ENCODE peak calls at places on chromosomes 12 and 14, in five cellular contexts. Z is body of pancreas, G is left lung, V is H9, R is K562. X is an unnamed sample.
A peak's percentile ranks its signal among the peaks of the same experiment; 100 is the strongest.

GRCh38 chr14:50831704-50832130 is 755 bp upstream of the NIN start:
- DNase-seq in R (no peak), V (no peak), Z (no peak), G (no peak), X (no peak)

GRCh38 chr14:95611293-95611880 is 74.8 kb upstream of the TCL1B start:
- DNase-seq in G (no peak), V (no peak), R (no peak), Z (no peak), X (no peak)

GRCh38 chr14:51533160-51533559 is 118.5 kb upstream of the FRMD6 start:
- DNase-seq in V (no peak), G (no peak), Z (no peak), R (no peak), X (no peak)

GRCh38 chr12:14366211-14366762 is 805 bp downstream of the ATF7IP start:
- DNase-seq in Z (no peak), R (no peak), G (no peak), V (no peak), X (no peak)

GRCh38 chr12:54125950-54126695 is 62.7 kb downstream of the SMUG1 start:
- DNase-seq in G (no peak), V (no peak), R (no peak), Z (peak; percentile 37), X (no peak)

GRCh38 chr12:18250313-18250916 is 10.9 kb upstream of the PIK3C2G start:
- DNase-seq in V (no peak), Z (peak; percentile 14), G (no peak), R (peak; percentile 13), X (no peak)

GRCh38 chr12:108352591-108352990 is 13.5 kb upstream of the CMKLR1 start:
- DNase-seq in V (no peak), Z (no peak), G (no peak), R (no peak), X (no peak)

GRCh38 chr14:49995162-49995561 is 102.3 kb downstream of the ARF6 start:
- DNase-seq in G (no peak), R (no peak), V (no peak), Z (no peak), X (no peak)

GRCh38 chr14:72525087-72525909 is 368.6 kb downstream of the DPF3 start:
- DNase-seq in R (no peak), G (no peak), Z (no peak), V (no peak), X (no peak)

GRCh38 chr12:7498832-7499231 is 4.7 kb downstream of the CD163 start:
- DNase-seq in Z (no peak), G (no peak), V (no peak), R (no peak), X (no peak)

GRCh38 chr12:94571556-94571955 is 78.8 kb downstream of the TMCC3 start:
- DNase-seq in V (no peak), R (no peak), Z (peak; percentile 55), G (no peak), X (no peak)

GRCh38 chr12:80412343-80412953 is 31.6 kb upstream of the PTPRQ start:
- DNase-seq in R (peak; percentile 14), G (no peak), Z (no peak), V (no peak), X (no peak)

GRCh38 chr12:4320859-4321701 is at the start of gene TIGAR:
- DNase-seq in V (peak; percentile 97), Z (peak; percentile 91), G (peak; percentile 92), R (peak; percentile 95), X (peak; percentile 87)

GRCh38 chr14:88168498-88169165 is 154.4 kb downstream of the KCNK10 start:
- DNase-seq in V (peak; percentile 67), Z (peak; percentile 48), G (peak; percentile 38), R (peak; percentile 37), X (peak; percentile 33)

GRCh38 chr14:64983439-64984310 is 3.0 kb upstream of the FNTB start:
- DNase-seq in Z (peak; percentile 48), G (no peak), R (peak; percentile 29), V (no peak), X (no peak)

GRCh38 chr12:47391566-47391965 is 311.8 kb upstream of the AMIGO2 start:
- DNase-seq in G (no peak), Z (no peak), R (no peak), V (no peak), X (peak; percentile 30)

GRCh38 chr14:78075610-78076277 is 94.4 kb upstream of the NRXN3 start:
- DNase-seq in R (no peak), Z (no peak), G (no peak), V (no peak), X (no peak)

GRCh38 chr14:63752449-63753169 is 24.7 kb upstream of the SGPP1 start:
- DNase-seq in V (no peak), G (no peak), R (no peak), Z (peak; percentile 22), X (no peak)

GRCh38 chr14:50044040-50044651 is 72.2 kb downstream of the VCPKMT start:
- DNase-seq in Z (no peak), V (no peak), R (no peak), G (no peak), X (no peak)

GRCh38 chr12:94247256-94247655 is 98.9 kb downstream of the PLXNC1 start:
- DNase-seq in V (no peak), R (no peak), Z (no peak), G (no peak), X (no peak)

GRCh38 chr14:101062611-101063010 is 159.1 kb upstream of the RTL1 start:
- DNase-seq in V (no peak), Z (no peak), G (peak; percentile 9), R (no peak), X (no peak)

GRCh38 chr14:100398044-100398443 is 74.9 kb downstream of the SLC25A47 start:
- DNase-seq in G (no peak), V (no peak), R (no peak), Z (no peak), X (no peak)

GRCh38 chr14:45819107-45819506 is 566.1 kb upstream of the MIS18BP1 start:
- DNase-seq in Z (no peak), V (no peak), G (no peak), R (no peak), X (no peak)
- H3K9me3 ChIP-seq in Z (no peaks in the 10 kb centered on the region), V (no peaks in the 10 kb centered on the region), G (no peaks in the 10 kb centered on the region), R (no peaks in the 10 kb centered on the region), X (no peaks in the 10 kb centered on the region)

DNA sequence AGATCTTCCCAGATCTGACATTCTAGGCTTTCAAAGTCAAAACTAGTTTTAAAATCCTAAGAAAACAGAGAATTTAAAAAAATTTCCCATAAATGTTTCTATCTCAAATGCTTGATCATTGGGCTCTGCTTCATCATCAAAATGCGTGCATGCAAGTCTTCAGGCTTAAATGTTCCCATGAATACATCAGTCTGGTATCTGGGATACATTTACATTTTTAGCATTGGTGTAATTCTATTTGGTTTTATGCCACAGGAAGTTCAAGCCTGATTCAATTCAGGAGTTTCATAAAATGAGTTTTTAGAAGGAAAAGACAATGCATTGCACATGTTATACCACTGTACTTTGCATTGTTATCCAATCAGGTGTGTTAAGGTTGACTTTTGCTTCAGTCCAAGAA is 336.4 kb downstream of the PCNX1 start:
- DNase-seq in Z (no peak), V (no peak), G (no peak), R (no peak), X (no peak)
- H3K9me3 ChIP-seq in Z (no peaks in the 10 kb centered on the region), V (no peaks in the 10 kb centered on the region), G (no peaks in the 10 kb centered on the region), R (no peaks in the 10 kb centered on the region), X (no peaks in the 10 kb centered on the region)

DNA sequence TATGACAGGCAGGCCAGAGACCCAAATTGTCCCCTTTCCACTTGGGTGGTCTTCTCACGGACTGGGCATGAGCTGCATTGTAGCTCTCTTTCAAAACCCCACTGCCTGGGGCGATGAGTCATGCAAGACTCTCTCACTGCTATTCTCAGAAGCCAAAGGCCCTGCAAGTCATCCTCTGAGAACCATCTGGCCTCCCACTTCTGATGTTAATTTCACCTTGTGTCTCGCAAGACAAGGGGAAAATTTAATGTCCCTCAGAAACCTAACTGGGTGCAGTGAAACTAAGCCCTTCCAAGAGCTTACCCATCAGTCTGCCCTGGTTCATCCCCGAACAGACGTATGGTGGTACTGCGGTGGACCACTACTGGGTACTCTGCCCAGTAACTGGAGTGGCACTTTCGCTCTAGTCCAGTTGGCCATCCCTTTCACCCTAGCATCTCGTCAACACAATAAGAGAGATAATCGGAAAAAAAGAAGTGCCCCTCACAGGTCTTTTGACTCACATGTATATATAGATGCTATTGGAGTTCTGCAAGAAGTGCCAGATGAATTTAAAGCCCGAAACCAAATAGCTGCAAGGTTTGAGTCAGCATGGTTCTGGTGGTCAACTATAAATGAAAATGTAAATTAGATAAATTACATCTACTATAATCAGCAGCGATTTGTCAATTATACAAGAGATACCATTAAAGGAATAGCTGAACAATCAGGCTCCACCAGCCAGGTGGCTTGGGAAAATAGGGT is 31.3 kb upstream of the LALBA start:
- DNase-seq in V (peak; percentile 92), G (no peak), Z (no peak), R (peak; percentile 55), X (no peak)
- H3K9me3 ChIP-seq in V (peaks cover 10% of the 10 kb centered on the region), G (peaks cover 39% of the 10 kb centered on the region), Z (no peaks in the 10 kb centered on the region), R (no peaks in the 10 kb centered on the region), X (no peaks in the 10 kb centered on the region)

DNA sequence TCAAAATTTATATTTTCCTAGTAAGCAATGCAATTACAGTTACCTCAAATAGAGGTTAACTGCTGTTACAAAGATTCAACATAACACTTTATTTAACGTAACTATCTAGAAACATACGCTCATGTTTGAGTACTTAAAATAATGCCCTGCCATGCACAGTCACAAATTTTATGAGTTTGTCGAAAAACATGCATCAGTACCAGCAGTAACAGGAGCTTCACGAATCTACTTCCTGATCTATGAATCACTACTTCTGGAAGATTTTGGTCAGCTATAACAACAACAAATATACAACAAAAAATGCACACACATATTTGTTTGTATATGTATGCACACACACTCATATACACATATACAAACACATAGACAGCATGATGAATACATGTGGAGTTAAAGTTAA is 881.8 kb downstream of the FSCB start:
- DNase-seq in G (no peak), V (no peak), Z (no peak), R (no peak), X (no peak)
- H3K9me3 ChIP-seq in G (no peaks in the 10 kb centered on the region), V (no peaks in the 10 kb centered on the region), Z (no peaks in the 10 kb centered on the region), R (no peaks in the 10 kb centered on the region), X (no peaks in the 10 kb centered on the region)

GRCh38 chr12:38159591-38160317 is 156.8 kb upstream of the ALG10B start:
- DNase-seq in R (no peak), Z (no peak), V (no peak), G (no peak), X (no peak)

GRCh38 chr12:38157933-38158401 is 158.6 kb upstream of the ALG10B start:
- DNase-seq in V (peak; percentile 20), R (no peak), Z (no peak), G (no peak), X (no peak)

GRCh38 chr12:38159092-38159551 is 157.5 kb upstream of the ALG10B start:
- DNase-seq in R (no peak), V (no peak), Z (no peak), G (no peak), X (no peak)

GRCh38 chr12:38157274-38157932 is 159.2 kb upstream of the ALG10B start:
- DNase-seq in Z (no peak), R (no peak), G (no peak), V (peak; percentile 19), X (no peak)

DNA sequence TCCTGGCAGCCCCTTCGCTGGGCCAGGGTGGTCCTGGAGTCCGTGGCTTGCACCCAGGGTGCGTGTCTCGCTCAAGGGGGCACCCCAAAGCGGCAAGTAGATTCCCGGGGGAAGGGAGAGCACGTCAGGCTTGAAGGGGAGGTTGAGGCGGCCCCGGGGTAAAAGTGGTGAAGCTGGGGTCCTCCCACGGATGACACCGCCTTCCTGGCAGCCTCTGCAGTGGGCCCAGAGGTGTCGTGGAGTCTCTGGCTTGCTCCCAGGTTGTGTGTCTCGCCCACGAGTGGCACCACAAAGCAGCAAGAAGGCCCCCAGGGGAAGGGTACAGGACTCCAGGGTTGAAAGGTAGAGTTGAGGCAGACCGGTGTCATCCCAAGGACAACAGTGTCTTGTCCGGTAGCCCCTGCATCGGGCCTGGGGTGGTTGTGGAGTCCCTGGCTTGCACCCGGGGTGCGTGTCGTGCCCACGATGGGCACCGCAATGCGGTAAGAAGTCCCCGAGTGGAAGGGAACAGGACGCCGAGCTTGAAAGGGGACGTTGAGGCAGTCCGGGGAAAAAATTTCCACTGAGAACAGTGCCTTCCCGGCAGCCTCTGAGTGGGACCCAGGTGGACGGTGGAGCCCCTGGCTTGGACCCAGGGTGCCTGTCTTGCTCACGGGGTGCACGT is 158.0 kb upstream of the ALG10B start:
- DNase-seq in V (peak; percentile 18), Z (no peak), G (no peak), R (no peak), X (no peak)
- H3K9me3 ChIP-seq in V (peaks cover 94% of the 10 kb centered on the region), Z (no peaks in the 10 kb centered on the region), G (peaks cover 53% of the 10 kb centered on the region), R (no peaks in the 10 kb centered on the region), X (no peaks in the 10 kb centered on the region)